ENCODE peak calls at places on chromosomes 7 and 10, in nine cellular contexts. One of them, this sample, is unnamed.
A peak's percentile ranks its signal among the peaks of the same experiment; 100 is the strongest.

GRCh38 chr10:11597470-11597869 is 14.0 kb downstream of the USP6NL start:
- DNase-seq in left ventricle myocardium inferior: no peak
- DNase-seq in astrocyte: no peak
- DNase-seq in transverse colon: no peak
- DNase-seq in Panc1: no peak
- DNase-seq in right cardiac atrium: no peak
- DNase-seq in pancreas: no peak
- DNase-seq in psoas muscle: no peak
- DNase-seq in mammary epithelial cell: no peak
- DNase-seq in this sample: no peak

GRCh38 chr7:155762639-155763038 is 49.6 kb downstream of the SHH start:
- DNase-seq in Panc1: no peak
- DNase-seq in astrocyte: no peak
- DNase-seq in pancreas: no peak
- DNase-seq in right cardiac atrium: no peak
- DNase-seq in left ventricle myocardium inferior: no peak
- DNase-seq in transverse colon: no peak
- DNase-seq in mammary epithelial cell: no peak
- DNase-seq in psoas muscle: no peak
- DNase-seq in this sample: no peak

GRCh38 chr7:45435846-45436245 is 138.3 kb upstream of the ADCY1 start:
- DNase-seq in Panc1: peak; percentile 20
- DNase-seq in left ventricle myocardium inferior: no peak
- DNase-seq in right cardiac atrium: no peak
- DNase-seq in psoas muscle: no peak
- DNase-seq in mammary epithelial cell: peak; percentile 92
- DNase-seq in transverse colon: no peak
- DNase-seq in astrocyte: peak; percentile 93
- DNase-seq in pancreas: no peak
- DNase-seq in this sample: no peak

GRCh38 chr7:23617482-23617881 is 20.3 kb downstream of the CCDC126 start:
- DNase-seq in transverse colon: no peak
- DNase-seq in Panc1: no peak
- DNase-seq in right cardiac atrium: no peak
- DNase-seq in psoas muscle: no peak
- DNase-seq in mammary epithelial cell: no peak
- DNase-seq in astrocyte: no peak
- DNase-seq in left ventricle myocardium inferior: no peak
- DNase-seq in pancreas: no peak
- DNase-seq in this sample: no peak

GRCh38 chr10:19819419-19820033 is 3.3 kb downstream of the PLXDC2 start:
- DNase-seq in Panc1: peak; percentile 15
- DNase-seq in right cardiac atrium: no peak
- DNase-seq in left ventricle myocardium inferior: no peak
- DNase-seq in astrocyte: peak; percentile 35
- DNase-seq in psoas muscle: no peak
- DNase-seq in pancreas: no peak
- DNase-seq in mammary epithelial cell: peak; percentile 76
- DNase-seq in transverse colon: peak; percentile 32
- DNase-seq in this sample: no peak

GRCh38 chr7:15291707-15292106 is 270.1 kb downstream of the AGMO start:
- DNase-seq in transverse colon: no peak
- DNase-seq in pancreas: no peak
- DNase-seq in mammary epithelial cell: no peak
- DNase-seq in right cardiac atrium: no peak
- DNase-seq in psoas muscle: no peak
- DNase-seq in astrocyte: no peak
- DNase-seq in Panc1: no peak
- DNase-seq in left ventricle myocardium inferior: no peak
- DNase-seq in this sample: no peak

GRCh38 chr10:49071221-49071761 is 44.0 kb downstream of the VSTM4 start:
- DNase-seq in mammary epithelial cell: peak; percentile 75
- DNase-seq in left ventricle myocardium inferior: no peak
- DNase-seq in right cardiac atrium: no peak
- DNase-seq in psoas muscle: no peak
- DNase-seq in transverse colon: no peak
- DNase-seq in astrocyte: peak; percentile 25
- DNase-seq in Panc1: no peak
- DNase-seq in pancreas: no peak
- DNase-seq in this sample: no peak

GRCh38 chr10:115772606-115773005 is 500.4 kb downstream of the GFRA1 start:
- DNase-seq in left ventricle myocardium inferior: no peak
- DNase-seq in mammary epithelial cell: peak; percentile 52
- DNase-seq in transverse colon: no peak
- DNase-seq in Panc1: no peak
- DNase-seq in psoas muscle: no peak
- DNase-seq in pancreas: no peak
- DNase-seq in astrocyte: peak; percentile 89
- DNase-seq in right cardiac atrium: no peak
- DNase-seq in this sample: no peak

GRCh38 chr10:91198781-91199180 is 21.7 kb upstream of the PCGF5 start:
- DNase-seq in left ventricle myocardium inferior: no peak
- DNase-seq in transverse colon: no peak
- DNase-seq in Panc1: no peak
- DNase-seq in psoas muscle: no peak
- DNase-seq in mammary epithelial cell: peak; percentile 33
- DNase-seq in pancreas: no peak
- DNase-seq in astrocyte: no peak
- DNase-seq in right cardiac atrium: no peak
- DNase-seq in this sample: no peak

GRCh38 chr7:3730271-3730670 is 429.2 kb downstream of the SDK1 start:
- DNase-seq in pancreas: no peak
- DNase-seq in psoas muscle: no peak
- DNase-seq in Panc1: no peak
- DNase-seq in transverse colon: no peak
- DNase-seq in left ventricle myocardium inferior: no peak
- DNase-seq in right cardiac atrium: no peak
- DNase-seq in astrocyte: peak; percentile 62
- DNase-seq in mammary epithelial cell: no peak
- DNase-seq in this sample: no peak

GRCh38 chr7:35985126-35985754 is 167.8 kb upstream of the EEPD1 start:
- DNase-seq in pancreas: peak; percentile 74
- DNase-seq in transverse colon: peak; percentile 84
- DNase-seq in astrocyte: peak; percentile 30
- DNase-seq in Panc1: no peak
- DNase-seq in right cardiac atrium: peak; percentile 93
- DNase-seq in psoas muscle: peak; percentile 90
- DNase-seq in left ventricle myocardium inferior: peak; percentile 76
- DNase-seq in mammary epithelial cell: peak; percentile 38
- DNase-seq in this sample: peak; percentile 33

DNA sequence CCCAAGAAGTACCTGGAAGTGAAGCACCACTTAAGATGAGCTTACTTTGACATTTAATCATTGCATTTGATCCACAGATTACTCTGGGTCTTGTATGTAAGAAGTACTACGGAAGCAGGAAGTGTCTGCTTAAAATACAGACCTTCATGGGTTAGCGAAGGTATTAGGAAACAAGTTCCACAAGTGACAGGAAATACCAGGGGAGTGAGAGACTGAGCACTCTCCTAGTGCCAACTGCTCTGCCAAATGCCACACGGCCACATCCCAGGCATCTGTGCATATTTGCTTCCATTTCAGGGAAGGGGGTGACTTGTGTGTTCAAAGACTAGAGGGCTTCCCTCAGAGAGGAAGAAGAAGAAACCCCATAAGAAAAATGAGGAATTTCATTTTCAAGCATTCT is 57.2 kb upstream of the ANK3 start:
- DNase-seq in mammary epithelial cell: no peak
- DNase-seq in psoas muscle: no peak
- DNase-seq in left ventricle myocardium inferior: no peak
- DNase-seq in Panc1: no peak
- DNase-seq in transverse colon: no peak
- DNase-seq in pancreas: peak; percentile 21
- DNase-seq in astrocyte: peak; percentile 23
- DNase-seq in right cardiac atrium: no peak
- DNase-seq in this sample: no peak
- H3K27ac ChIP-seq in mammary epithelial cell: no peak overlapping the region
- H3K27ac ChIP-seq in psoas muscle: peak overlapping the region; percentile 59
- H3K27ac ChIP-seq in left ventricle myocardium inferior: no peak overlapping the region
- H3K27ac ChIP-seq in Panc1: peak overlapping the region; percentile 40
- H3K27ac ChIP-seq in transverse colon: no peak overlapping the region
- H3K27ac ChIP-seq in pancreas: peak overlapping the region; percentile 59
- H3K27ac ChIP-seq in astrocyte: no peak overlapping the region
- H3K27ac ChIP-seq in right cardiac atrium: no peak overlapping the region
- H3K27ac ChIP-seq in this sample: no peak overlapping the region

GRCh38 chr7:142584765-142585164 is 164.5 kb upstream of the PRSS1 start:
- DNase-seq in transverse colon: no peak
- DNase-seq in astrocyte: no peak
- DNase-seq in pancreas: no peak
- DNase-seq in psoas muscle: no peak
- DNase-seq in right cardiac atrium: no peak
- DNase-seq in Panc1: no peak
- DNase-seq in mammary epithelial cell: peak; percentile 24
- DNase-seq in left ventricle myocardium inferior: no peak
- DNase-seq in this sample: no peak

GRCh38 chr7:142582351-142582750 is 166.9 kb upstream of the PRSS1 start:
- DNase-seq in astrocyte: no peak
- DNase-seq in mammary epithelial cell: no peak
- DNase-seq in right cardiac atrium: no peak
- DNase-seq in Panc1: no peak
- DNase-seq in pancreas: no peak
- DNase-seq in psoas muscle: no peak
- DNase-seq in transverse colon: no peak
- DNase-seq in left ventricle myocardium inferior: no peak
- DNase-seq in this sample: no peak

GRCh38 chr7:142581341-142581740 is 167.9 kb upstream of the PRSS1 start:
- DNase-seq in astrocyte: no peak
- DNase-seq in psoas muscle: no peak
- DNase-seq in pancreas: no peak
- DNase-seq in mammary epithelial cell: peak; percentile 61
- DNase-seq in Panc1: no peak
- DNase-seq in transverse colon: no peak
- DNase-seq in left ventricle myocardium inferior: no peak
- DNase-seq in right cardiac atrium: no peak
- DNase-seq in this sample: no peak

GRCh38 chr7:142585425-142585824 is 163.8 kb upstream of the PRSS1 start:
- DNase-seq in astrocyte: no peak
- DNase-seq in psoas muscle: no peak
- DNase-seq in transverse colon: no peak
- DNase-seq in Panc1: no peak
- DNase-seq in left ventricle myocardium inferior: no peak
- DNase-seq in mammary epithelial cell: no peak
- DNase-seq in pancreas: no peak
- DNase-seq in right cardiac atrium: no peak
- DNase-seq in this sample: no peak

GRCh38 chr7:142583424-142583823 is 165.8 kb upstream of the PRSS1 start:
- DNase-seq in astrocyte: peak; percentile 81
- DNase-seq in transverse colon: no peak
- DNase-seq in mammary epithelial cell: peak; percentile 91
- DNase-seq in psoas muscle: peak; percentile 81
- DNase-seq in right cardiac atrium: no peak
- DNase-seq in left ventricle myocardium inferior: no peak
- DNase-seq in Panc1: peak; percentile 86
- DNase-seq in pancreas: no peak
- DNase-seq in this sample: no peak
- H3K4me1 ChIP-seq in astrocyte: peaks cover 14% of the 10 kb centered on the region
- H3K4me1 ChIP-seq in transverse colon: no peaks in the 10 kb centered on the region
- H3K4me1 ChIP-seq in mammary epithelial cell: peaks cover 28% of the 10 kb centered on the region
- H3K4me1 ChIP-seq in psoas muscle: peaks cover 10% of the 10 kb centered on the region
- H3K4me1 ChIP-seq in right cardiac atrium: no peaks in the 10 kb centered on the region
- H3K4me1 ChIP-seq in left ventricle myocardium inferior: no peaks in the 10 kb centered on the region
- H3K4me1 ChIP-seq in Panc1: peaks cover 5% of the 10 kb centered on the region
- H3K4me1 ChIP-seq in pancreas: peaks cover 8% of the 10 kb centered on the region
- H3K4me1 ChIP-seq in this sample: no peaks in the 10 kb centered on the region

GRCh38 chr7:77202544-77202976 is 2.9 kb upstream of the FGL2 start:
- DNase-seq in pancreas: no peak
- DNase-seq in left ventricle myocardium inferior: no peak
- DNase-seq in psoas muscle: no peak
- DNase-seq in mammary epithelial cell: no peak
- DNase-seq in Panc1: no peak
- DNase-seq in right cardiac atrium: no peak
- DNase-seq in transverse colon: peak; percentile 37
- DNase-seq in astrocyte: no peak
- DNase-seq in this sample: no peak
- H3K27ac ChIP-seq in pancreas: no peak overlapping the region
- H3K27ac ChIP-seq in left ventricle myocardium inferior: no peak overlapping the region
- H3K27ac ChIP-seq in psoas muscle: no peak overlapping the region
- H3K27ac ChIP-seq in mammary epithelial cell: no peak overlapping the region
- H3K27ac ChIP-seq in Panc1: no peak overlapping the region
- H3K27ac ChIP-seq in right cardiac atrium: no peak overlapping the region
- H3K27ac ChIP-seq in transverse colon: no peak overlapping the region
- H3K27ac ChIP-seq in astrocyte: no peak overlapping the region
- H3K27ac ChIP-seq in this sample: no peak overlapping the region

GRCh38 chr7:55534262-55534915 is 37.9 kb downstream of the VOPP1 start:
- DNase-seq in astrocyte: peak; percentile 70
- DNase-seq in right cardiac atrium: no peak
- DNase-seq in left ventricle myocardium inferior: no peak
- DNase-seq in transverse colon: peak; percentile 78
- DNase-seq in psoas muscle: peak; percentile 74
- DNase-seq in pancreas: no peak
- DNase-seq in mammary epithelial cell: peak; percentile 97
- DNase-seq in Panc1: no peak
- DNase-seq in this sample: no peak

GRCh38 chr7:55534916-55535636 is 37.2 kb downstream of the VOPP1 start:
- DNase-seq in left ventricle myocardium inferior: no peak
- DNase-seq in psoas muscle: no peak
- DNase-seq in pancreas: no peak
- DNase-seq in mammary epithelial cell: no peak
- DNase-seq in transverse colon: no peak
- DNase-seq in right cardiac atrium: no peak
- DNase-seq in Panc1: no peak
- DNase-seq in astrocyte: no peak
- DNase-seq in this sample: no peak

GRCh38 chr7:55533050-55533728 is 39.1 kb downstream of the VOPP1 start:
- DNase-seq in right cardiac atrium: no peak
- DNase-seq in pancreas: no peak
- DNase-seq in astrocyte: peak; percentile 71
- DNase-seq in left ventricle myocardium inferior: no peak
- DNase-seq in mammary epithelial cell: peak; percentile 90
- DNase-seq in psoas muscle: no peak
- DNase-seq in transverse colon: peak; percentile 72
- DNase-seq in Panc1: no peak
- DNase-seq in this sample: no peak

GRCh38 chr7:55533729-55534080 is 38.6 kb downstream of the VOPP1 start:
- DNase-seq in pancreas: no peak
- DNase-seq in left ventricle myocardium inferior: no peak
- DNase-seq in psoas muscle: no peak
- DNase-seq in astrocyte: no peak
- DNase-seq in right cardiac atrium: no peak
- DNase-seq in mammary epithelial cell: no peak
- DNase-seq in Panc1: no peak
- DNase-seq in transverse colon: no peak
- DNase-seq in this sample: no peak

DNA sequence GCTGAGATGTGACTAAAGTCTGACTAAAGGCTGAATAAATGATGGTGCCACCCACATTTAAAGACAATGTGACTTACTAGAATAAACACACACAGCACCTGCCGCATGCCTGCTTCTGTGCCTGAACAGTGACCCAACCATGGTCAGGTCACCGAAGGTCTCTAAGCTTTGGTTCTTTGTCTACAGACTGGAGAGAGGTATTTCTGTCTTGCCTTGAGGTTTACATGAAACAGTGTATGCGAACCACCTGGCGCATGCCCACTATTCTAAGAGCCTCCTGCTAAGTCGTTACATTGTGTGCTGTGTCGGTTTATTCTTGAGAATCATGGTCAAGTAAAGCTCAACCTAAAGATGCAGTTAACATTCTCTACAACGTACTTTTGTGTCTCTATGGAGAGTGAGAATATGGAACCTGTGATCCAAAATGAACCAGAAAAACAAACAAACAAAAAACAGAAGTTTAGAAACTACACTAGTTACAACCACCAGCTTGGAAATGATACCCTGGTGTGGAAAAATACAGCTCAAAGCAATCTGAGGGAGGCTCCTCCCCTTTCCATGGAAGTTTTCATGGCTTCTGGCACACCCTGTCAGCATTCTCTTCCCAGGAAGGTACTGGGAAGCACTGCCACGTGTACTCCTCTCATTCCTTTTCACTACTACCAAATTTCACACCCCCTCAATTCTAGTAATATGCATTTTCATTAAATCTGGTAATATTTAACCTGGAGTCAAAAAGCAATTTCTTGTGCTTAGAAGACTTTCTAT is 40.0 kb downstream of the VOPP1 start:
- DNase-seq in Panc1: no peak
- DNase-seq in right cardiac atrium: no peak
- DNase-seq in psoas muscle: no peak
- DNase-seq in pancreas: no peak
- DNase-seq in transverse colon: no peak
- DNase-seq in astrocyte: no peak
- DNase-seq in mammary epithelial cell: peak; percentile 36
- DNase-seq in left ventricle myocardium inferior: no peak
- DNase-seq in this sample: no peak
- H3K4me1 ChIP-seq in Panc1: peaks cover 35% of the 10 kb centered on the region
- H3K4me1 ChIP-seq in right cardiac atrium: peaks cover 3% of the 10 kb centered on the region
- H3K4me1 ChIP-seq in psoas muscle: peaks cover 68% of the 10 kb centered on the region
- H3K4me1 ChIP-seq in pancreas: no peaks in the 10 kb centered on the region
- H3K4me1 ChIP-seq in transverse colon: peaks cover 38% of the 10 kb centered on the region
- H3K4me1 ChIP-seq in astrocyte: peaks cover 45% of the 10 kb centered on the region
- H3K4me1 ChIP-seq in mammary epithelial cell: peaks cover 40% of the 10 kb centered on the region
- H3K4me1 ChIP-seq in left ventricle myocardium inferior: peaks cover 59% of the 10 kb centered on the region
- H3K4me1 ChIP-seq in this sample: peaks cover 7% of the 10 kb centered on the region

This sample was measured in iPS DF 6.9.